ENCODE peak calls at places on chromosome 5, in six cellular contexts. F is cardiac fibroblast, X is adrenal gland, W is K562, I is BJ, R is foreskin fibroblast. J is an unnamed sample.
A peak's percentile ranks its signal among the peaks of the same experiment; 100 is the strongest.

GRCh38 chr5:57313716-57314115 is 139.9 kb downstream of the GPBP1 start:
- DNase-seq in F (peak; percentile 49), R (no peak), I (no peak), X (no peak), W (no peak), J (no peak)

GRCh38 chr5:142767178-142767577 is 3.0 kb upstream of the ARHGAP26 start:
- DNase-seq in F (no peak), R (no peak), I (no peak), X (no peak), W (no peak), J (no peak)

GRCh38 chr5:39394946-39395345 is 29.8 kb downstream of the DAB2 start:
- DNase-seq in I (peak; percentile 53), W (no peak), R (peak; percentile 80), X (no peak), F (peak; percentile 92), J (peak; percentile 37)

GRCh38 chr5:178241259-178241658 is 8.7 kb upstream of the PHYKPL start:
- DNase-seq in W (no peak), I (no peak), R (no peak), F (no peak), X (no peak), J (no peak)

GRCh38 chr5:128455861-128456361 is 82.1 kb downstream of the FBN2 start:
- DNase-seq in X (no peak), I (no peak), W (no peak), R (no peak), F (no peak), J (no peak)

GRCh38 chr5:164394686-164395187 is 889.3 kb downstream of the MAT2B start:
- DNase-seq in R (no peak), X (no peak), F (no peak), I (no peak), W (no peak), J (no peak)

GRCh38 chr5:174414315-174414710 is 310.1 kb upstream of the MSX2 start:
- DNase-seq in W (no peak), X (no peak), R (no peak), I (no peak), F (no peak), J (no peak)

GRCh38 chr5:74673011-74673790 is 11.8 kb upstream of the HEXB start:
- DNase-seq in I (no peak), W (no peak), X (no peak), R (no peak), F (peak; percentile 71), J (no peak)

GRCh38 chr5:134249469-134250379 is 23.9 kb upstream of the PPP2CA start:
- DNase-seq in F (peak; percentile 59), X (peak; percentile 66), W (peak; percentile 39), R (peak; percentile 66), I (no peak), J (no peak)

GRCh38 chr5:74251106-74252032 is 389.2 kb downstream of the ENC1 start:
- DNase-seq in X (no peak), F (peak; percentile 97), W (no peak), R (peak; percentile 94), I (peak; percentile 94), J (peak; percentile 98)

GRCh38 chr5:134223406-134224251 is 2.2 kb downstream of the PPP2CA start:
- DNase-seq in W (no peak), R (no peak), F (peak; percentile 51), X (no peak), I (no peak), J (no peak)

GRCh38 chr5:175387144-175387543 is 56.8 kb downstream of the DRD1 start:
- DNase-seq in W (no peak), I (no peak), X (no peak), R (no peak), F (no peak), J (no peak)

GRCh38 chr5:42811591-42812392 is at the start of gene SELENOP:
- DNase-seq in I (peak; percentile 2), R (no peak), F (peak; percentile 12), X (peak; percentile 87), W (no peak), J (no peak)

GRCh38 chr5:10655686-10656075 is 91.8 kb downstream of the ANKRD33B start:
- DNase-seq in F (no peak), I (no peak), R (no peak), X (no peak), W (no peak), J (no peak)

GRCh38 chr5:139262414-139263139 is 31.0 kb upstream of the MATR3 start:
- DNase-seq in W (peak; percentile 73), R (peak; percentile 85), I (peak; percentile 31), F (peak; percentile 94), X (peak; percentile 97), J (peak; percentile 74)

GRCh38 chr5:139271201-139272027 is 22.1 kb upstream of the MATR3 start:
- DNase-seq in X (peak; percentile 35), F (peak; percentile 93), I (no peak), R (peak; percentile 75), W (no peak), J (peak; percentile 54)

GRCh38 chr5:139268364-139269202 is 25.0 kb upstream of the MATR3 start:
- DNase-seq in I (no peak), F (no peak), R (no peak), W (no peak), X (no peak), J (no peak)

GRCh38 chr5:139263431-139263975 is 30.0 kb upstream of the MATR3 start:
- DNase-seq in X (no peak), F (no peak), R (no peak), W (peak; percentile 32), I (no peak), J (no peak)

DNA sequence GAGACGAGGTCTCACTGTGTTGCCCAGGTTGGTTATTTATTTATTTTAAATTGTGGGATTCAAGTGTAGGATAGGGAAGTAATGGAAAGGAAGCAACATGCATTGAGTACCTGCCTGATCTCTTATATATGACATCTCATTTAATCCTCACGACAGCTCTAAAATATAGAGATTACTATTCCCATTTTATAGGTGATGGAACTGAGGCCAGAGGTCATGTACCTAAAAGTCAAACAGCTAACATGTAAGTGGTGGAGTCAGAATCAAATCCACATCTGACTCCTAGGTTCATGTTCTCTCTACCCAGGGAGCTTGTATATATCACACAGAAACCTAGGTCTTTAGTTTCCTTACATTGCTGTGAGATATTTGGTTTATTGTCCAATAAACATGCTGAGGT is 26.1 kb upstream of the MATR3 start:
- DNase-seq in X (no peak), W (no peak), I (no peak), F (no peak), R (no peak), J (no peak)
- TF ChIP-seq CTCF in X (no peak), W (no peak), I (no peak), F (no peak), R (no peak), J (no peak)

GRCh38 chr5:80656425-80656824 is 1.6 kb upstream of the DHFR start:
- DNase-seq in W (peak; percentile 21), F (peak; percentile 15), R (no peak), X (no peak), I (no peak), J (no peak)

GRCh38 chr5:80655231-80655784 is 525 bp upstream of the DHFR start:
- DNase-seq in X (no peak), F (peak; percentile 41), W (no peak), I (no peak), R (no peak), J (no peak)

GRCh38 chr5:80654054-80654390 is 430 bp upstream of the MSH3 start:
- DNase-seq in I (no peak), F (peak; percentile 15), W (peak; percentile 41), R (no peak), X (no peak), J (no peak)

GRCh38 chr5:80653497-80653896 is 955 bp upstream of the MSH3 start:
- DNase-seq in R (no peak), W (peak; percentile 55), F (no peak), I (no peak), X (no peak), J (no peak)

GRCh38 chr5:80654391-80655230 is at the start of the genes DHFR and MSH3:
- DNase-seq in R (peak; percentile 90), I (peak; percentile 52), X (peak; percentile 93), W (peak; percentile 96), F (peak; percentile 90), J (peak; percentile 48)
- H3K4me3 ChIP-seq in R (peak within 1 kb of the TSS; percentile 69), I (peak within 1 kb of the TSS; percentile 73), X (peak within 1 kb of the TSS; percentile 99), W (peak within 1 kb of the TSS; percentile 61), F (peak within 1 kb of the TSS; percentile 88), J (peak within 1 kb of the TSS; percentile 73)

GRCh38 chr5:112976432-112977309 is at the start of gene DCP2:
- DNase-seq in X (peak; percentile 97), I (peak; percentile 98), F (peak; percentile 100), W (peak; percentile 96), R (peak; percentile 97), J (peak; percentile 98)

GRCh38 chr5:112977440-112977861 is 853 bp downstream of the DCP2 start:
- DNase-seq in F (peak; percentile 28), X (no peak), R (no peak), I (no peak), W (no peak), J (no peak)

GRCh38 chr5:112978836-112979235 is 2.2 kb downstream of the DCP2 start:
- DNase-seq in R (no peak), F (no peak), X (no peak), W (no peak), I (no peak), J (no peak)

GRCh38 chr5:112983307-112983811 is 6.8 kb downstream of the DCP2 start:
- DNase-seq in X (no peak), F (no peak), W (no peak), I (no peak), R (no peak), J (no peak)

GRCh38 chr5:112979723-112980122 is 3.1 kb downstream of the DCP2 start:
- DNase-seq in I (no peak), X (no peak), R (no peak), W (no peak), F (no peak), J (no peak)
- TF ChIP-seq CTCF in I (no peak), X (no peak), R (no peak), W (no peak), F (no peak), J (no peak)

GRCh38 chr5:82399111-82399510 is 121.0 kb upstream of the RPS23 start:
- DNase-seq in W (no peak), R (no peak), X (no peak), F (peak; percentile 41), I (no peak), J (no peak)

GRCh38 chr5:82396396-82396795 is 118.2 kb upstream of the RPS23 start:
- DNase-seq in R (no peak), X (no peak), I (no peak), W (no peak), F (peak; percentile 82), J (no peak)

GRCh38 chr5:82393951-82394350 is 115.8 kb upstream of the RPS23 start:
- DNase-seq in F (no peak), R (no peak), X (no peak), I (no peak), W (no peak), J (no peak)

GRCh38 chr5:82397741-82398320 is 119.7 kb upstream of the RPS23 start:
- DNase-seq in I (no peak), W (no peak), F (peak; percentile 55), R (no peak), X (no peak), J (no peak)

GRCh38 chr5:82396871-82397514 is 118.8 kb upstream of the RPS23 start:
- DNase-seq in I (peak; percentile 99), F (peak; percentile 100), X (peak; percentile 92), R (peak; percentile 99), W (no peak), J (peak; percentile 99)
- H3K4me3 ChIP-seq in I (no peak overlapping the region), F (no peak overlapping the region), X (no peak overlapping the region), R (no peak overlapping the region), W (no peak overlapping the region), J (no peak overlapping the region)

GRCh38 chr5:58502032-58502431 is 10.8 kb downstream of the GAPT start:
- DNase-seq in R (no peak), F (no peak), I (no peak), W (no peak), X (no peak), J (no peak)
- TF ChIP-seq CTCF in R (no peak), F (no peak), I (no peak), W (no peak), X (no peak), J (no peak)